ENCODE peak calls at places on chromosomes 2 and 18, in ten cellular contexts. One of them, this sample, is unnamed.

GRCh38 chr2:59947220-59947619 is 606.2 kb downstream of the BCL11A start:
- DNase-seq in coronary artery: no peak
- DNase-seq in HS-5: no peak
- DNase-seq in stimulated activated CD4-positive, alpha-beta T cell treated with anti-CD3 and anti-CD28 coated beads, Interleukin-15, amount 100 ng/mL, for 48 hours: no peak
- DNase-seq in NCI-H510A treated with DMSO at 0.1 percent for 48 hours: no peak
- DNase-seq in IMR-90: no peak
- DNase-seq in iPS-NIHi11: no peak
- DNase-seq in NCI-H1417: no peak
- DNase-seq in activated naive CD4-positive, alpha-beta T cell treated with Interleukin-2 at 50 U/mL for 16 hours: no peak
- DNase-seq in BJ: no peak
- DNase-seq in this sample: no peak

GRCh38 chr2:223801702-223802101 is 35.7 kb downstream of the AP1S3 start:
- DNase-seq in NCI-H510A treated with DMSO at 0.1 percent for 48 hours: no peak
- DNase-seq in activated naive CD4-positive, alpha-beta T cell treated with Interleukin-2 at 50 U/mL for 16 hours: no peak
- DNase-seq in stimulated activated CD4-positive, alpha-beta T cell treated with anti-CD3 and anti-CD28 coated beads, Interleukin-15, amount 100 ng/mL, for 48 hours: no peak
- DNase-seq in HS-5: no peak
- DNase-seq in iPS-NIHi11: no peak
- DNase-seq in coronary artery: no peak
- DNase-seq in NCI-H1417: no peak
- DNase-seq in IMR-90: no peak
- DNase-seq in BJ: no peak
- DNase-seq in this sample: no peak

GRCh38 chr2:189551808-189552207 is 28.8 kb downstream of the SLC40A1 start:
- DNase-seq in iPS-NIHi11: no peak
- DNase-seq in NCI-H1417: no peak
- DNase-seq in coronary artery: no peak
- DNase-seq in stimulated activated CD4-positive, alpha-beta T cell treated with anti-CD3 and anti-CD28 coated beads, Interleukin-15, amount 100 ng/mL, for 48 hours: no peak
- DNase-seq in activated naive CD4-positive, alpha-beta T cell treated with Interleukin-2 at 50 U/mL for 16 hours: no peak
- DNase-seq in HS-5: no peak
- DNase-seq in IMR-90: no peak
- DNase-seq in NCI-H510A treated with DMSO at 0.1 percent for 48 hours: no peak
- DNase-seq in BJ: no peak
- DNase-seq in this sample: no peak

GRCh38 chr2:73258913-73259215 is 24.8 kb downstream of the CCT7 start:
- DNase-seq in stimulated activated CD4-positive, alpha-beta T cell treated with anti-CD3 and anti-CD28 coated beads, Interleukin-15, amount 100 ng/mL, for 48 hours: no peak
- DNase-seq in BJ: no peak
- DNase-seq in iPS-NIHi11: no peak
- DNase-seq in NCI-H510A treated with DMSO at 0.1 percent for 48 hours: no peak
- DNase-seq in activated naive CD4-positive, alpha-beta T cell treated with Interleukin-2 at 50 U/mL for 16 hours: no peak
- DNase-seq in NCI-H1417: no peak
- DNase-seq in HS-5: no peak
- DNase-seq in IMR-90: no peak
- DNase-seq in coronary artery: no peak
- DNase-seq in this sample: no peak

GRCh38 chr2:170742000-170742399 is 26.9 kb downstream of the SP5 start:
- DNase-seq in activated naive CD4-positive, alpha-beta T cell treated with Interleukin-2 at 50 U/mL for 16 hours: no peak
- DNase-seq in stimulated activated CD4-positive, alpha-beta T cell treated with anti-CD3 and anti-CD28 coated beads, Interleukin-15, amount 100 ng/mL, for 48 hours: no peak
- DNase-seq in NCI-H1417: no peak
- DNase-seq in iPS-NIHi11: no peak
- DNase-seq in BJ: no peak
- DNase-seq in NCI-H510A treated with DMSO at 0.1 percent for 48 hours: no peak
- DNase-seq in HS-5: no peak
- DNase-seq in IMR-90: no peak
- DNase-seq in coronary artery: no peak
- DNase-seq in this sample: no peak

GRCh38 chr2:188333751-188334524 is 42.3 kb downstream of the GULP1 start:
- DNase-seq in NCI-H1417: no peak
- DNase-seq in stimulated activated CD4-positive, alpha-beta T cell treated with anti-CD3 and anti-CD28 coated beads, Interleukin-15, amount 100 ng/mL, for 48 hours: no peak
- DNase-seq in iPS-NIHi11: no peak
- DNase-seq in HS-5: no peak
- DNase-seq in coronary artery: no peak
- DNase-seq in IMR-90: peak
- DNase-seq in BJ: no peak
- DNase-seq in activated naive CD4-positive, alpha-beta T cell treated with Interleukin-2 at 50 U/mL for 16 hours: no peak
- DNase-seq in NCI-H510A treated with DMSO at 0.1 percent for 48 hours: no peak
- DNase-seq in this sample: no peak

GRCh38 chr18:49922228-49922627 is 108.9 kb upstream of the ACAA2 start:
- DNase-seq in activated naive CD4-positive, alpha-beta T cell treated with Interleukin-2 at 50 U/mL for 16 hours: no peak
- DNase-seq in NCI-H510A treated with DMSO at 0.1 percent for 48 hours: no peak
- DNase-seq in stimulated activated CD4-positive, alpha-beta T cell treated with anti-CD3 and anti-CD28 coated beads, Interleukin-15, amount 100 ng/mL, for 48 hours: no peak
- DNase-seq in coronary artery: no peak
- DNase-seq in NCI-H1417: no peak
- DNase-seq in IMR-90: no peak
- DNase-seq in BJ: no peak
- DNase-seq in HS-5: no peak
- DNase-seq in iPS-NIHi11: no peak
- DNase-seq in this sample: no peak

GRCh38 chr2:53753036-53753435 is 14.6 kb upstream of the CHAC2 start:
- DNase-seq in iPS-NIHi11: no peak
- DNase-seq in BJ: no peak
- DNase-seq in NCI-H510A treated with DMSO at 0.1 percent for 48 hours: no peak
- DNase-seq in NCI-H1417: no peak
- DNase-seq in IMR-90: no peak
- DNase-seq in stimulated activated CD4-positive, alpha-beta T cell treated with anti-CD3 and anti-CD28 coated beads, Interleukin-15, amount 100 ng/mL, for 48 hours: no peak
- DNase-seq in HS-5: no peak
- DNase-seq in activated naive CD4-positive, alpha-beta T cell treated with Interleukin-2 at 50 U/mL for 16 hours: no peak
- DNase-seq in coronary artery: no peak
- DNase-seq in this sample: no peak